ENCODE peak calls at places on chromosomes 11 and 22, in nine cellular contexts. F is lower lobe of right lung; Y is adrenal gland; Z is CD4-positive, CD25-positive, alpha-beta regulatory T cell; U is foreskin keratinocyte; D is cardiac muscle cell; S is upper lobe of right lung; I is colonic mucosa; C is spleen. H is an unnamed sample. For H3K27me3, the result is how much of the 10 kb centered on the place peaks cover.

GRCh38 chr22:44037519-44038370 is 13.6 kb downstream of the PARVB start:
- DNase-seq in F (no peak), Y (peak), Z (no peak), U (peak), D (no peak), S (no peak), I (no peak), C (no peak), H (peak)

GRCh38 chr11:74004694-74005615 is 3.9 kb downstream of the UCP3 start:
- DNase-seq in F (no peak), Y (no peak), Z (peak), U (no peak), D (no peak), S (no peak), I (no peak), C (peak), H (no peak)

GRCh38 chr11:40187092-40187403 is 1272.4 kb downstream of the LRRC4C start:
- DNase-seq in F (no peak), Y (no peak), Z (no peak), U (no peak), D (peak), S (no peak), I (no peak), C (no peak), H (no peak)

GRCh38 chr11:110121204-110121603 is 28.0 kb downstream of the ZC3H12C start:
- DNase-seq in F (no peak), Y (no peak), Z (no peak), U (peak), D (no peak), S (no peak), I (no peak), C (no peak), H (no peak)

GRCh38 chr22:50089231-50090140 is at the start of gene MOV10L1:
- DNase-seq in F (no peak), Y (no peak), Z (no peak), U (no peak), D (no peak), S (no peak), I (no peak), C (peak), H (peak)

GRCh38 chr22:35441489-35442100 is 41.7 kb downstream of the MCM5 start:
- DNase-seq in F (no peak), Y (no peak), Z (no peak), U (no peak), D (no peak), S (no peak), I (no peak), C (no peak), H (no peak)

GRCh38 chr11:107858217-107859070 is at the start of gene SLC35F2:
- DNase-seq in F (peak), Y (peak), Z (peak), U (peak), D (peak), S (peak), I (peak), C (peak), H (peak)

GRCh38 chr22:19360300-19360792 is 68.8 kb upstream of the CLTCL1 start:
- DNase-seq in F (no peak), Y (peak), Z (no peak), U (no peak), D (no peak), S (no peak), I (no peak), C (no peak), H (no peak)

GRCh38 chr11:12235945-12236743 is 125.8 kb downstream of the MICAL2 start:
- DNase-seq in F (no peak), Y (no peak), Z (peak), U (peak), D (peak), S (no peak), I (no peak), C (no peak), H (peak)

GRCh38 chr22:36325163-36326031 is 62.4 kb downstream of the MYH9 start:
- DNase-seq in F (peak), Y (no peak), Z (no peak), U (peak), D (no peak), S (peak), I (peak), C (no peak), H (peak)

GRCh38 chr11:100759856-100760255 is 72.8 kb downstream of the ARHGAP42 start:
- DNase-seq in F (no peak), Y (no peak), Z (no peak), U (no peak), D (peak), S (no peak), I (no peak), C (no peak), H (no peak)

GRCh38 chr11:9601041-9601875 is 27.8 kb downstream of the WEE1 start:
- DNase-seq in F (no peak), Y (no peak), Z (peak), U (peak), D (no peak), S (no peak), I (peak), C (peak), H (peak)

GRCh38 chr22:40387758-40388157 is 17.4 kb downstream of the SGSM3 start:
- DNase-seq in F (no peak), Y (no peak), Z (no peak), U (no peak), D (no peak), S (no peak), I (peak), C (no peak), H (no peak)

GRCh38 chr11:2382927-2383822 is 6.1 kb downstream of the CD81 start:
- DNase-seq in F (no peak), Y (peak), Z (no peak), U (no peak), D (peak), S (no peak), I (no peak), C (peak), H (peak)

GRCh38 chr11:2377511-2378443 is 667 bp downstream of the CD81 start:
- DNase-seq in F (peak), Y (peak), Z (peak), U (no peak), D (peak), S (peak), I (peak), C (peak), H (peak)

GRCh38 chr22:38718414-38718813 is 12.7 kb downstream of the GTPBP1 start:
- DNase-seq in F (peak), Y (peak), Z (no peak), U (peak), D (no peak), S (peak), I (peak), C (no peak), H (no peak)

GRCh38 chr11:78054971-78055370 is 8.7 kb upstream of the THRSP start:
- DNase-seq in F (no peak), Y (no peak), Z (no peak), U (no peak), D (no peak), S (no peak), I (no peak), C (no peak), H (peak)

GRCh38 chr22:19430890-19431541 is 517 bp downstream of the HIRA start:
- DNase-seq in F (peak), Y (peak), Z (peak), U (no peak), D (peak), S (peak), I (peak), C (peak), H (peak)

GRCh38 chr11:71425409-71425808 is 22.8 kb downstream of the DHCR7 start:
- DNase-seq in F (no peak), Y (no peak), Z (no peak), U (no peak), D (no peak), S (peak), I (no peak), C (no peak), H (no peak)

GRCh38 chr11:103070142-103070541 is 21.8 kb downstream of the DCUN1D5 start:
- DNase-seq in F (no peak), Y (no peak), Z (peak), U (no peak), D (no peak), S (no peak), I (no peak), C (no peak), H (no peak)

GRCh38 chr22:45107671-45108070 is 56.1 kb upstream of the NUP50 start:
- DNase-seq in F (no peak), Y (no peak), Z (no peak), U (no peak), D (no peak), S (no peak), I (no peak), C (no peak), H (no peak)

GRCh38 chr11:120805960-120806555 is 217.8 kb upstream of the TBCEL start:
- DNase-seq in F (no peak), Y (no peak), Z (no peak), U (no peak), D (no peak), S (no peak), I (no peak), C (no peak), H (no peak)

GRCh38 chr11:10377182-10377581 is 72.3 kb downstream of the ADM start:
- DNase-seq in F (no peak), Y (no peak), Z (no peak), U (no peak), D (no peak), S (no peak), I (no peak), C (no peak), H (no peak)

GRCh38 chr11:92879086-92879485 is 90.4 kb upstream of the MTNR1B start:
- DNase-seq in F (no peak), Y (no peak), Z (no peak), U (peak), D (no peak), S (no peak), I (no peak), C (no peak), H (no peak)

GRCh38 chr11:119134389-119134978 is 13.1 kb downstream of the HINFP start:
- DNase-seq in F (peak), Y (no peak), Z (no peak), U (no peak), D (no peak), S (no peak), I (no peak), C (no peak), H (peak)

GRCh38 chr22:47195676-47196492 is 433.4 kb downstream of the TBC1D22A start:
- DNase-seq in F (peak), Y (peak), Z (no peak), U (no peak), D (no peak), S (peak), I (peak), C (peak), H (no peak)

GRCh38 chr11:70070736-70071135 is 7.4 kb upstream of the ANO1 start:
- DNase-seq in F (no peak), Y (peak), Z (no peak), U (no peak), D (no peak), S (peak), I (no peak), C (peak), H (peak)
- H3K27me3 ChIP-seq in F (under half), Y (under half), Z (under half), U (under half), D (half or more), S (half or more), I (under half), C (under half), H (under half)

GRCh38 chr11:35138949-35139881 is at the start of gene CD44:
- DNase-seq in F (peak), Y (peak), Z (peak), U (peak), D (peak), S (peak), I (peak), C (peak), H (peak)
- H3K27me3 ChIP-seq in F (under half), Y (under half), Z (under half), U (under half), D (under half), S (under half), I (under half), C (under half), H (under half)

GRCh38 chr22:42536166-42536565 is 16.6 kb upstream of the RRP7A start:
- DNase-seq in F (no peak), Y (no peak), Z (no peak), U (no peak), D (no peak), S (no peak), I (no peak), C (no peak), H (no peak)
- H3K27me3 ChIP-seq in F (under half), Y (under half), Z (under half), U (under half), D (under half), S (under half), I (under half), C (under half), H (under half)

GRCh38 chr22:48975886-48976285 is 851.8 kb downstream of the BRD1 start:
- DNase-seq in F (no peak), Y (no peak), Z (no peak), U (no peak), D (no peak), S (no peak), I (no peak), C (no peak), H (no peak)

GRCh38 chr22:48975252-48975780 is 852.4 kb downstream of the BRD1 start:
- DNase-seq in F (no peak), Y (peak), Z (no peak), U (no peak), D (no peak), S (no peak), I (no peak), C (no peak), H (no peak)

GRCh38 chr22:48979482-48979881 is 848.2 kb downstream of the BRD1 start:
- DNase-seq in F (no peak), Y (peak), Z (no peak), U (no peak), D (no peak), S (no peak), I (no peak), C (no peak), H (no peak)

GRCh38 chr22:48974443-48975251 is 853.0 kb downstream of the BRD1 start:
- DNase-seq in F (no peak), Y (no peak), Z (no peak), U (no peak), D (no peak), S (no peak), I (no peak), C (no peak), H (no peak)

GRCh38 chr22:48976556-48977535 is 850.8 kb downstream of the BRD1 start:
- DNase-seq in F (no peak), Y (peak), Z (no peak), U (no peak), D (no peak), S (no peak), I (no peak), C (no peak), H (no peak)
- H3K27me3 ChIP-seq in F (under half), Y (under half), Z (under half), U (under half), D (under half), S (under half), I (under half), C (under half), H (under half)

GRCh38 chr11:126978155-126978554 is 22.4 kb downstream of the KIRREL3 start:
- DNase-seq in F (no peak), Y (no peak), Z (no peak), U (no peak), D (no peak), S (no peak), I (no peak), C (no peak), H (no peak)

GRCh38 chr11:126978911-126979310 is 21.7 kb downstream of the KIRREL3 start:
- DNase-seq in F (no peak), Y (no peak), Z (no peak), U (no peak), D (no peak), S (no peak), I (no peak), C (no peak), H (no peak)

GRCh38 chr11:126981635-126982034 is 18.9 kb downstream of the KIRREL3 start:
- DNase-seq in F (no peak), Y (no peak), Z (no peak), U (no peak), D (no peak), S (no peak), I (no peak), C (no peak), H (no peak)
- H3K27me3 ChIP-seq in F (under half), Y (under half), Z (under half), U (under half), D (under half), S (under half), I (under half), C (under half), H (under half)

GRCh38 chr11:131373756-131374155 is 3.3 kb downstream of the NTM start:
- DNase-seq in F (no peak), Y (no peak), Z (no peak), U (no peak), D (no peak), S (no peak), I (no peak), C (no peak), H (no peak)
- H3K27me3 ChIP-seq in F (under half), Y (under half), Z (under half), U (under half), D (under half), S (under half), I (under half), C (under half), H (under half)

GRCh38 chr11:114156131-114156581 is 96.6 kb downstream of the ZBTB16 start:
- DNase-seq in F (no peak), Y (no peak), Z (no peak), U (no peak), D (no peak), S (no peak), I (no peak), C (no peak), H (no peak)

GRCh38 chr11:114156766-114157165 is 97.3 kb downstream of the ZBTB16 start:
- DNase-seq in F (no peak), Y (no peak), Z (no peak), U (no peak), D (no peak), S (no peak), I (no peak), C (no peak), H (no peak)

GRCh38 chr11:114154271-114155047 is 94.9 kb downstream of the ZBTB16 start:
- DNase-seq in F (no peak), Y (no peak), Z (no peak), U (peak), D (no peak), S (no peak), I (no peak), C (no peak), H (peak)

GRCh38 chr11:114153224-114153623 is 93.7 kb downstream of the ZBTB16 start:
- DNase-seq in F (no peak), Y (no peak), Z (no peak), U (no peak), D (no peak), S (no peak), I (no peak), C (no peak), H (no peak)

GRCh38 chr11:114155116-114155515 is 95.6 kb downstream of the ZBTB16 start:
- DNase-seq in F (no peak), Y (no peak), Z (no peak), U (no peak), D (no peak), S (no peak), I (no peak), C (no peak), H (peak)
- H3K27me3 ChIP-seq in F (under half), Y (under half), Z (under half), U (under half), D (under half), S (under half), I (under half), C (under half), H (under half)

H was measured in right cardiac atrium.